ENCODE peak calls at places on chromosomes 12 and 14, in eight cellular contexts. G is fibroblast of lung, A is GM23338, D is pancreas, M is cardiac muscle cell, Y is PC-3, H is body of pancreas, K is osteoblast. V is an unnamed sample. For H3K4me1, the result is how much of the 10 kb centered on the place peaks cover.

GRCh38 chr14:104924421-104925213 is at the start of gene PLD4:
- DNase-seq in G (no peak), A (no peak), D (peak), M (no peak), Y (no peak), H (no peak), K (peak), V (no peak)

GRCh38 chr12:109731806-109732205 is 18.2 kb downstream of the FAM222A start:
- DNase-seq in G (no peak), A (no peak), D (peak), M (no peak), Y (no peak), H (no peak), K (peak), V (peak)

GRCh38 chr14:55071870-55072640 is 20.6 kb downstream of the MAPK1IP1L start:
- DNase-seq in G (peak), A (no peak), D (no peak), M (peak), Y (peak), H (no peak), K (peak), V (no peak)

GRCh38 chr14:47744155-47744554 is 68.8 kb upstream of the MDGA2 start:
- DNase-seq in G (no peak), A (no peak), D (no peak), M (no peak), Y (no peak), H (no peak), K (no peak), V (no peak)

GRCh38 chr12:110171636-110172035 is 47.5 kb downstream of the IFT81 start:
- DNase-seq in G (no peak), A (no peak), D (no peak), M (no peak), Y (no peak), H (no peak), K (no peak), V (no peak)

GRCh38 chr14:65412881-65413738 is 580 bp downstream of the FUT8 start:
- DNase-seq in G (peak), A (peak), D (peak), M (peak), Y (peak), H (no peak), K (peak), V (peak)

GRCh38 chr12:132585177-132585576 is 25.2 kb downstream of the LRCOL1 start:
- DNase-seq in G (no peak), A (no peak), D (no peak), M (no peak), Y (no peak), H (no peak), K (no peak), V (no peak)

GRCh38 chr12:97659117-97659880 is 196.7 kb downstream of the RMST start:
- DNase-seq in G (no peak), A (no peak), D (no peak), M (no peak), Y (no peak), H (no peak), K (no peak), V (no peak)

GRCh38 chr12:92446082-92446460 is 256.7 kb upstream of the PLEKHG7 start:
- DNase-seq in G (no peak), A (no peak), D (no peak), M (no peak), Y (peak), H (no peak), K (no peak), V (no peak)

GRCh38 chr14:87108726-87109125 is 884.3 kb downstream of the GALC start:
- DNase-seq in G (peak), A (no peak), D (no peak), M (peak), Y (no peak), H (no peak), K (no peak), V (no peak)

GRCh38 chr12:57795354-57795753 is 12.8 kb downstream of the TSFM start:
- DNase-seq in G (no peak), A (no peak), D (no peak), M (no peak), Y (peak), H (no peak), K (no peak), V (no peak)

GRCh38 chr12:123180171-123180570 is 29.3 kb upstream of the PITPNM2 start:
- DNase-seq in G (no peak), A (no peak), D (no peak), M (no peak), Y (no peak), H (no peak), K (no peak), V (no peak)

GRCh38 chr12:104454997-104455396 is 1.8 kb upstream of the CHST11 start:
- DNase-seq in G (peak), A (no peak), D (no peak), M (peak), Y (peak), H (no peak), K (peak), V (no peak)

GRCh38 chr14:91303924-91304229 is 59.4 kb upstream of the GPR68 start:
- DNase-seq in G (no peak), A (no peak), D (no peak), M (no peak), Y (no peak), H (no peak), K (no peak), V (no peak)

GRCh38 chr12:106897082-106897481 is 58.6 kb upstream of the TMEM263 start:
- DNase-seq in G (peak), A (no peak), D (no peak), M (peak), Y (peak), H (no peak), K (peak), V (no peak)

GRCh38 chr12:32549675-32550079 is 129.4 kb upstream of the DNM1L start:
- DNase-seq in G (peak), A (peak), D (no peak), M (peak), Y (no peak), H (no peak), K (peak), V (peak)

GRCh38 chr14:90288646-90289355 is 32.4 kb downstream of the PSMC1 start:
- DNase-seq in G (peak), A (no peak), D (no peak), M (no peak), Y (no peak), H (no peak), K (no peak), V (no peak)

GRCh38 chr12:25591132-25591531 is 38.0 kb upstream of the LMNTD1 start:
- DNase-seq in G (peak), A (peak), D (no peak), M (peak), Y (peak), H (no peak), K (no peak), V (no peak)

GRCh38 chr14:69232388-69232787 is 27.6 kb upstream of the GALNT16 start:
- DNase-seq in G (no peak), A (no peak), D (no peak), M (no peak), Y (no peak), H (no peak), K (no peak), V (no peak)

GRCh38 chr14:103021817-103022668 is 35.3 kb downstream of the CDC42BPB start:
- DNase-seq in G (peak), A (no peak), D (no peak), M (no peak), Y (no peak), H (peak), K (peak), V (no peak)

GRCh38 chr14:91293281-91293680 is 48.8 kb upstream of the GPR68 start:
- DNase-seq in G (no peak), A (no peak), D (no peak), M (no peak), Y (no peak), H (no peak), K (no peak), V (no peak)

GRCh38 chr12:122137229-122137628 is 36.8 kb downstream of the IL31 start:
- DNase-seq in G (no peak), A (peak), D (no peak), M (no peak), Y (no peak), H (no peak), K (no peak), V (no peak)

GRCh38 chr12:122138616-122139015 is 35.4 kb downstream of the IL31 start:
- DNase-seq in G (no peak), A (no peak), D (no peak), M (no peak), Y (no peak), H (no peak), K (peak), V (no peak)

GRCh38 chr12:122138181-122138580 is 35.8 kb downstream of the IL31 start:
- DNase-seq in G (no peak), A (no peak), D (no peak), M (no peak), Y (no peak), H (no peak), K (peak), V (no peak)

GRCh38 chr12:122139266-122139665 is 34.8 kb downstream of the IL31 start:
- DNase-seq in G (no peak), A (no peak), D (no peak), M (no peak), Y (no peak), H (no peak), K (peak), V (no peak)

DNA sequence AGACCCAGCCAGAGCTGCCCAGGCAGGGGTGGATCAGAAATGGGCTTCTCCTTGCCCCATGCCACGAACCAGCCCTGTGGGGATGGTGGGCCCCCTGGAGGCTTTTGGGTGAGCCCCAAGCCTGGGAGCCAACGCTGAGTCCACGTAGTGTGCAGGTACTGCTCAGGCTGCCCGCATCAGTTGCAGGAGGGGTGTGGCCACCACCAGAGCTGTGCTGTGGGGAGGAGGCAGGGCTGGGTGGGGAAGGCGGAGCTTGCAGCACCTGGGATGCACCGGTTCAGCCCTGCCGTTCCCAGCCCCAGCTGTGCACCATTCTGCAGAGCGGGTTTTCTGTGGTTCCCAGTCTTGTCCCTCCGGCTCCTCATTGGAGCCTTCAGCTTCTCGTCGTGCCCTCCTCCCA is 36.3 kb downstream of the IL31 start:
- DNase-seq in G (no peak), A (peak), D (no peak), M (no peak), Y (no peak), H (no peak), K (peak), V (no peak)
- TF ChIP-seq CTCF in G (no peak), A (no peak), D (no peak), M (no peak), Y (no peak), H (no peak), K (no peak), V (no peak)

GRCh38 chr12:11797993-11798720 is 148.7 kb downstream of the ETV6 start:
- DNase-seq in G (no peak), A (no peak), D (no peak), M (peak), Y (no peak), H (no peak), K (no peak), V (no peak)
- H3K4me1 ChIP-seq in G (under half), A (under half), D (under half), M (under half), Y (under half), H (under half), K (half or more), V (under half)

GRCh38 chr12:127293507-127294310 is 973.3 kb upstream of the TMEM132C start:
- DNase-seq in G (peak), A (peak), D (peak), M (peak), Y (peak), H (peak), K (peak), V (peak)
- TF ChIP-seq CTCF in G (peak), A (peak), D (peak), M (peak), Y (peak), H (peak), K (peak), V (peak)

DNA sequence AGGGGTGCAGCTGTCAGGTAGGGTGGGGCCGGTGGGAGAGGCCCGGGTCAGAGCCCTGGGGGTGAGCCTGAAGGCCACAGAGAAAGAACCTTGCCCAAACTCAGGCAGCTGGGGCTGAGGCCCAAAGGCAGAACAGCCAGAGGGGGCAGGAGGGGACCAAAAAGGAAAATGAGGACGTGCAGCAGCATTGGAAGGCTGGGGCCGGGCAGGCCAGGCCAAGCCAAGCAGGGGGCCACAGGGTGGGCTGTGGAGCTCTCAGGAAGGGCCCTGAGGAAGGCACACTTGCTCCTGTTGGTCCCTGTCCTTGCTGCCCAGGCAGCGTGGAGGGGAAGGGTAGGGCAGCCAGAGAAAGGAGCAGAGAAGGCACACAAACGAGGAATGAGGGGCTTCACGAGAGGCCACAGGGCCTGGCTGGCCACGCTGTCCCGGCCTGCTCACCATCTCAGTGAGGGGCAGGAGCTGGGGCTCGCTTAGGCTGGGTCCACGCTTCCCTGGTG is 10.5 kb downstream of the MMP14 start:
- DNase-seq in G (no peak), A (no peak), D (no peak), M (no peak), Y (no peak), H (no peak), K (peak), V (no peak)
- H3K4me1 ChIP-seq in G (half or more), A (under half), D (under half), M (under half), Y (under half), H (under half), K (half or more), V (under half)

GRCh38 chr12:46942579-46942978 is 116.8 kb upstream of the SLC38A4 start:
- DNase-seq in G (no peak), A (no peak), D (no peak), M (no peak), Y (peak), H (no peak), K (peak), V (no peak)
- TF ChIP-seq CTCF in G (no peak), A (no peak), D (no peak), M (no peak), Y (peak), H (no peak), K (no peak), V (no peak)

GRCh38 chr14:68211421-68211820 is 391.8 kb downstream of the RAD51B start:
- DNase-seq in G (no peak), A (no peak), D (no peak), M (no peak), Y (no peak), H (no peak), K (no peak), V (no peak)
- H3K4me1 ChIP-seq in G (under half), A (under half), D (under half), M (under half), Y (under half), H (under half), K (under half), V (under half)

GRCh38 chr12:21354641-21355040 is 18.1 kb upstream of the IAPP start:
- DNase-seq in G (no peak), A (no peak), D (no peak), M (no peak), Y (no peak), H (no peak), K (no peak), V (no peak)
- TF ChIP-seq CTCF in G (no peak), A (no peak), D (no peak), M (no peak), Y (no peak), H (no peak), K (no peak), V (no peak)

GRCh38 chr12:68178774-68179439 is 19.4 kb upstream of the IFNG start:
- DNase-seq in G (no peak), A (no peak), D (no peak), M (no peak), Y (no peak), H (no peak), K (no peak), V (no peak)
- H3K4me1 ChIP-seq in G (under half), A (under half), D (under half), M (under half), Y (under half), H (under half), K (under half), V (under half)

DNA sequence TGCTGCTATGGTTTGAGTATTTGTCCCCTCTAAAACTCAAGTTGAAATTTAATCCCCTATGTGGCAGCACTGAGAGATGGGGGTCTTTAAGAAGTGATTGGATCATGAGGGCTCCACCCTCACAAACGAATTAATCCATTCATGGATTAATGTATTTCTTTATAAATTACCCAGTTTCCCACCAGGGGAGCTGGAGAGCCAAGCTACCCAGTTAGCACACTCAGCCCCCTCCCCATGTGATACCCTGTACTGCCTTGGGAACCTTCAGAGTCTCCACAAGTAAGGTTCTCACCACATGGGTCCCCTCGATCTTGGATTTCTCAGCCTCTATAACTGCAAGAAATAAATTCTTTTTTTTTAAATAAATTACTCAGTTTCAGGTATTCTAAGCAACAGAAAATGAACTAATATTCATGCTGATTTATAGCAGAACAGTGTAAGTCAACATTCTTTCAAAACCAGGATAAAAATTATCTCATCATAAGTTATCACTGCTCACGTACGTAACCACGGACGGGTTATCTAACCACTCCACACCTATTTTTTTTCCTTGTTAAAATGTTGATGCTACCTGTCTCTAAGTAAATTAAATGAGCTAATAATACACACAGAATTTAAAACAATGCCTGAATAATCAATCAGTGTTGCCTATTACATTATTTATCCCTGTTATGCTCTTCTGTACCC is 3.6 kb downstream of the NAP1L1 start:
- DNase-seq in G (no peak), A (peak), D (no peak), M (no peak), Y (peak), H (no peak), K (no peak), V (no peak)
- TF ChIP-seq CTCF in G (peak), A (peak), D (no peak), M (no peak), Y (peak), H (no peak), K (peak), V (no peak)